ENCODE peak calls at places on chromosomes 6 and 20, in seven cellular contexts. One of them, this sample, is unnamed.
A peak's percentile ranks its signal among the peaks of the same experiment; 100 is the strongest.

GRCh38 chr6:119129968-119130484 is 51.6 kb upstream of the FAM184A start:
- DNase-seq in fibroblast of lung: peak; percentile 77
- DNase-seq in PC-3: peak; percentile 86
- DNase-seq in neuronal stem cell: no peak
- DNase-seq in HCT116: peak; percentile 74
- DNase-seq in CD8-positive, alpha-beta memory T cell: no peak
- DNase-seq in A549: no peak
- DNase-seq in this sample: no peak

GRCh38 chr20:41480054-41480770 is 113.6 kb upstream of the EMILIN3 start:
- DNase-seq in CD8-positive, alpha-beta memory T cell: no peak
- DNase-seq in PC-3: no peak
- DNase-seq in fibroblast of lung: no peak
- DNase-seq in HCT116: no peak
- DNase-seq in neuronal stem cell: no peak
- DNase-seq in A549: no peak
- DNase-seq in this sample: no peak

GRCh38 chr20:25059866-25060465 is 2.0 kb upstream of the ACSS1 start:
- DNase-seq in CD8-positive, alpha-beta memory T cell: no peak
- DNase-seq in HCT116: no peak
- DNase-seq in A549: no peak
- DNase-seq in fibroblast of lung: no peak
- DNase-seq in neuronal stem cell: no peak
- DNase-seq in PC-3: peak; percentile 13
- DNase-seq in this sample: no peak

GRCh38 chr6:31978831-31979230 is 3.0 kb upstream of the C4A start:
- DNase-seq in PC-3: no peak
- DNase-seq in CD8-positive, alpha-beta memory T cell: no peak
- DNase-seq in A549: no peak
- DNase-seq in HCT116: no peak
- DNase-seq in fibroblast of lung: no peak
- DNase-seq in neuronal stem cell: no peak
- DNase-seq in this sample: no peak

GRCh38 chr6:22888147-22888831 is 318.9 kb downstream of the HDGFL1 start:
- DNase-seq in HCT116: no peak
- DNase-seq in CD8-positive, alpha-beta memory T cell: no peak
- DNase-seq in neuronal stem cell: no peak
- DNase-seq in A549: no peak
- DNase-seq in PC-3: peak; percentile 50
- DNase-seq in fibroblast of lung: peak; percentile 75
- DNase-seq in this sample: no peak

GRCh38 chr20:21090738-21091120 is 15.4 kb downstream of the LINC00237 start:
- DNase-seq in fibroblast of lung: no peak
- DNase-seq in PC-3: no peak
- DNase-seq in A549: no peak
- DNase-seq in neuronal stem cell: no peak
- DNase-seq in HCT116: no peak
- DNase-seq in CD8-positive, alpha-beta memory T cell: no peak
- DNase-seq in this sample: no peak

GRCh38 chr6:140537834-140538680 is 1163.6 kb upstream of the CITED2 start:
- DNase-seq in CD8-positive, alpha-beta memory T cell: no peak
- DNase-seq in fibroblast of lung: peak; percentile 100
- DNase-seq in HCT116: no peak
- DNase-seq in PC-3: peak; percentile 77
- DNase-seq in A549: peak; percentile 3
- DNase-seq in neuronal stem cell: peak; percentile 69
- DNase-seq in this sample: peak; percentile 68

GRCh38 chr6:33822575-33823395 is 19.0 kb upstream of the MLN start:
- DNase-seq in PC-3: peak; percentile 52
- DNase-seq in neuronal stem cell: peak; percentile 24
- DNase-seq in HCT116: peak; percentile 66
- DNase-seq in CD8-positive, alpha-beta memory T cell: no peak
- DNase-seq in A549: peak; percentile 72
- DNase-seq in fibroblast of lung: no peak
- DNase-seq in this sample: peak; percentile 81

GRCh38 chr6:28211840-28212509 is 13.1 kb upstream of the ZSCAN9 start:
- DNase-seq in PC-3: peak; percentile 18
- DNase-seq in fibroblast of lung: no peak
- DNase-seq in A549: no peak
- DNase-seq in HCT116: no peak
- DNase-seq in neuronal stem cell: peak; percentile 17
- DNase-seq in CD8-positive, alpha-beta memory T cell: no peak
- DNase-seq in this sample: peak; percentile 30

GRCh38 chr6:154705471-154706113 is 27.6 kb upstream of the SCAF8 start:
- DNase-seq in PC-3: peak; percentile 5
- DNase-seq in HCT116: no peak
- DNase-seq in fibroblast of lung: no peak
- DNase-seq in A549: no peak
- DNase-seq in neuronal stem cell: no peak
- DNase-seq in CD8-positive, alpha-beta memory T cell: no peak
- DNase-seq in this sample: no peak

GRCh38 chr6:7138111-7138510 is 30.4 kb downstream of the RREB1 start:
- DNase-seq in HCT116: no peak
- DNase-seq in fibroblast of lung: no peak
- DNase-seq in neuronal stem cell: no peak
- DNase-seq in PC-3: no peak
- DNase-seq in CD8-positive, alpha-beta memory T cell: no peak
- DNase-seq in A549: no peak
- DNase-seq in this sample: peak; percentile 31

GRCh38 chr6:7137335-7138106 is 29.8 kb downstream of the RREB1 start:
- DNase-seq in CD8-positive, alpha-beta memory T cell: peak; percentile 28
- DNase-seq in HCT116: no peak
- DNase-seq in PC-3: no peak
- DNase-seq in fibroblast of lung: peak; percentile 71
- DNase-seq in A549: no peak
- DNase-seq in neuronal stem cell: no peak
- DNase-seq in this sample: peak; percentile 77

GRCh38 chr6:7135755-7136154 is 28.0 kb downstream of the RREB1 start:
- DNase-seq in CD8-positive, alpha-beta memory T cell: no peak
- DNase-seq in A549: no peak
- DNase-seq in fibroblast of lung: no peak
- DNase-seq in neuronal stem cell: no peak
- DNase-seq in PC-3: no peak
- DNase-seq in HCT116: no peak
- DNase-seq in this sample: no peak

GRCh38 chr6:7134999-7135735 is 27.4 kb downstream of the RREB1 start:
- DNase-seq in fibroblast of lung: no peak
- DNase-seq in CD8-positive, alpha-beta memory T cell: no peak
- DNase-seq in A549: no peak
- DNase-seq in neuronal stem cell: no peak
- DNase-seq in HCT116: no peak
- DNase-seq in PC-3: no peak
- DNase-seq in this sample: no peak

DNA sequence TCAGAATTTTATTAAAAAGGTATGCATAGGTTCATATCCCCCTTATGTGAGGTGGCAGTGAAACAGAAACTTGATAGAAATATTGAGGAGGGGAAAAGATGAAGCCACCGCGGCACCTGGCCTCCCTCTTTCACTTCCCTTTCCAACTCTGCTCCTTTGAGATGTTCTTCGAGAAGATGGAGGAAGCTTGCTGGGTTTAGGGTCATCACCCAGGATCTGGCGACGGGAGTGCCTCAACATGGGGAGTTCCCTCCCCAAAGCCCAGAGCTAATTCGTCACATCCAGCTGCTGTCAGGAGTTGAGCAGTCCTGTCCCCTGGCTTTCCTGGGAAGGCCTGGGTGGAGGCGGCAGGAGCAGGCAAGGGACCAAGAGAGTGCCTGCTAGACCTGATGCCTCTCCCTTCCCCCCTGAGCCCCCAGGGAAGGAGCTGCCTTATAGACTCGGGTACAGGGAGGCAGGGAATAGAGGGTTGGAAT is 29.1 kb downstream of the RREB1 start:
- DNase-seq in fibroblast of lung: no peak
- DNase-seq in A549: no peak
- DNase-seq in CD8-positive, alpha-beta memory T cell: no peak
- DNase-seq in neuronal stem cell: no peak
- DNase-seq in HCT116: no peak
- DNase-seq in PC-3: no peak
- DNase-seq in this sample: no peak
- H3K4me1 ChIP-seq in fibroblast of lung: peaks cover 10% of the 10 kb centered on the region
- H3K4me1 ChIP-seq in A549: peaks cover 52% of the 10 kb centered on the region
- H3K4me1 ChIP-seq in CD8-positive, alpha-beta memory T cell: peaks cover 76% of the 10 kb centered on the region
- H3K4me1 ChIP-seq in neuronal stem cell: peaks cover 25% of the 10 kb centered on the region
- H3K4me1 ChIP-seq in HCT116: peaks cover 50% of the 10 kb centered on the region
- H3K4me1 ChIP-seq in PC-3: peaks cover 39% of the 10 kb centered on the region
- H3K4me1 ChIP-seq in this sample: peaks cover 53% of the 10 kb centered on the region

DNA sequence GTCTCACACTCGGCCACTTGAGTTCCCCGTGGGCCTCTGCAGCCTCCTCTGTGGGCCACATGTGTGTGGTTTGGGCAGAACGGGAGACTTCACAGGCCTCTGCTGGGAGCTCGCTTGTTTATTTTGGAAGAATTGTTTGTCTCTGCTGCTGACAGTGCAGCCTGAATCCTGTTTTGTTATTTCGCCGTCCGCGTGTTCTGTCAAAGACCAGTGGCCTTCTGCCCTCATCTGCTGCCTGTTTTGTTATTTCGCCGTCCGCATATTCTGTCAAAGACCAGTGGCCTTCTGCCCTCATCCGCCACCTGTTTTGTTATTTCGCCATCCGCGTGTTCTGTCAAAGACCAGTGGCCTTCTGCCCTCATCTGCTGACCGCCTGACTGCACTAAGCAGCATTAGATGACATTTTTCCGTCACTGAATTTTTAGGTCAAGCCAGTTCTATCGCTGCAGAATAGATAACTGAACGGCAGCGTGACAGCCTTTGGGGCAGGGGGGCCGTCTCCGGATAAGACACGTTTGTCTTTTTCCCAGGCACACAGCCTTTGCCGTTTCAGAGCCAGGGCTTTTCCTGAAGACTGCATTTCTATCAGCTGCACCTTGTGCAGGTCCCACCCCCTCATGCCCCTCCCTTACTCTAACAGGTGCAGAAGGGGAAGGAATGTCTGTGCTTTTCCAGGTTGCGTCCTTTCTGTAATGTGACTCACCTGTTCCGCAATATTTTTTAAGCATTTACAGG is 158.5 kb upstream of the AFDN start:
- DNase-seq in neuronal stem cell: peak; percentile 58
- DNase-seq in A549: no peak
- DNase-seq in fibroblast of lung: no peak
- DNase-seq in HCT116: no peak
- DNase-seq in PC-3: no peak
- DNase-seq in CD8-positive, alpha-beta memory T cell: no peak
- DNase-seq in this sample: no peak
- H3K4me1 ChIP-seq in neuronal stem cell: peaks cover 46% of the 10 kb centered on the region
- H3K4me1 ChIP-seq in A549: no peaks in the 10 kb centered on the region
- H3K4me1 ChIP-seq in fibroblast of lung: no peaks in the 10 kb centered on the region
- H3K4me1 ChIP-seq in HCT116: no peaks in the 10 kb centered on the region
- H3K4me1 ChIP-seq in PC-3: no peaks in the 10 kb centered on the region
- H3K4me1 ChIP-seq in CD8-positive, alpha-beta memory T cell: no peaks in the 10 kb centered on the region
- H3K4me1 ChIP-seq in this sample: no peaks in the 10 kb centered on the region

GRCh38 chr6:156870926-156871539 is 93.9 kb downstream of the ARID1B start:
- DNase-seq in CD8-positive, alpha-beta memory T cell: no peak
- DNase-seq in A549: no peak
- DNase-seq in neuronal stem cell: no peak
- DNase-seq in PC-3: no peak
- DNase-seq in fibroblast of lung: no peak
- DNase-seq in HCT116: no peak
- DNase-seq in this sample: no peak

GRCh38 chr6:156866181-156866862 is 89.1 kb downstream of the ARID1B start:
- DNase-seq in HCT116: no peak
- DNase-seq in CD8-positive, alpha-beta memory T cell: no peak
- DNase-seq in neuronal stem cell: no peak
- DNase-seq in PC-3: peak; percentile 61
- DNase-seq in fibroblast of lung: peak; percentile 74
- DNase-seq in A549: peak; percentile 6
- DNase-seq in this sample: no peak

GRCh38 chr6:156867121-156867520 is 89.9 kb downstream of the ARID1B start:
- DNase-seq in CD8-positive, alpha-beta memory T cell: no peak
- DNase-seq in neuronal stem cell: no peak
- DNase-seq in fibroblast of lung: no peak
- DNase-seq in PC-3: peak; percentile 6
- DNase-seq in A549: no peak
- DNase-seq in HCT116: no peak
- DNase-seq in this sample: no peak

GRCh38 chr6:156869986-156870398 is 92.8 kb downstream of the ARID1B start:
- DNase-seq in HCT116: no peak
- DNase-seq in A549: no peak
- DNase-seq in neuronal stem cell: no peak
- DNase-seq in fibroblast of lung: no peak
- DNase-seq in CD8-positive, alpha-beta memory T cell: no peak
- DNase-seq in PC-3: no peak
- DNase-seq in this sample: no peak

DNA sequence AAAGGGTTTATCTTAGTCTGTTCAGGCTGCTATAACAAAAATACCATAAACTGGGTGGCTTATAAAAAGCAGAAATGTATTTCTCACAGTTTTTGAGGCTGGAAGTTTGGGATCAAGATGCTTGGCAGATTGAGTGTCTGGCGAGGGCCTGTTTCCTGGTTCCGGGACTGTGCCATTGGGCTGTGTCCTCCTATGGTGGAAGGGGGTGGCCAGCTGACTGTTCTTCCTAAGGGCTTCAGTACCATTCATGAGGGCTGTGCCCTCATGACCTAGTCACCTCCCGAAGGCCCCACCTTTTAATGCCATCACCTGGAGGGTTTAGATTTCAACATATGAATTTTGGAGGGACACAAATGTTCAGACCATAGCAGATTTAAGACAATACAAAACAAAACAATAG is 91.2 kb downstream of the ARID1B start:
- DNase-seq in A549: no peak
- DNase-seq in neuronal stem cell: no peak
- DNase-seq in HCT116: no peak
- DNase-seq in CD8-positive, alpha-beta memory T cell: no peak
- DNase-seq in PC-3: no peak
- DNase-seq in fibroblast of lung: no peak
- DNase-seq in this sample: no peak
- H3K4me1 ChIP-seq in A549: peaks cover 17% of the 10 kb centered on the region
- H3K4me1 ChIP-seq in neuronal stem cell: no peaks in the 10 kb centered on the region
- H3K4me1 ChIP-seq in HCT116: no peaks in the 10 kb centered on the region
- H3K4me1 ChIP-seq in CD8-positive, alpha-beta memory T cell: peaks cover 3% of the 10 kb centered on the region
- H3K4me1 ChIP-seq in PC-3: peaks cover 20% of the 10 kb centered on the region
- H3K4me1 ChIP-seq in fibroblast of lung: no peaks in the 10 kb centered on the region
- H3K4me1 ChIP-seq in this sample: peaks cover 26% of the 10 kb centered on the region

DNA sequence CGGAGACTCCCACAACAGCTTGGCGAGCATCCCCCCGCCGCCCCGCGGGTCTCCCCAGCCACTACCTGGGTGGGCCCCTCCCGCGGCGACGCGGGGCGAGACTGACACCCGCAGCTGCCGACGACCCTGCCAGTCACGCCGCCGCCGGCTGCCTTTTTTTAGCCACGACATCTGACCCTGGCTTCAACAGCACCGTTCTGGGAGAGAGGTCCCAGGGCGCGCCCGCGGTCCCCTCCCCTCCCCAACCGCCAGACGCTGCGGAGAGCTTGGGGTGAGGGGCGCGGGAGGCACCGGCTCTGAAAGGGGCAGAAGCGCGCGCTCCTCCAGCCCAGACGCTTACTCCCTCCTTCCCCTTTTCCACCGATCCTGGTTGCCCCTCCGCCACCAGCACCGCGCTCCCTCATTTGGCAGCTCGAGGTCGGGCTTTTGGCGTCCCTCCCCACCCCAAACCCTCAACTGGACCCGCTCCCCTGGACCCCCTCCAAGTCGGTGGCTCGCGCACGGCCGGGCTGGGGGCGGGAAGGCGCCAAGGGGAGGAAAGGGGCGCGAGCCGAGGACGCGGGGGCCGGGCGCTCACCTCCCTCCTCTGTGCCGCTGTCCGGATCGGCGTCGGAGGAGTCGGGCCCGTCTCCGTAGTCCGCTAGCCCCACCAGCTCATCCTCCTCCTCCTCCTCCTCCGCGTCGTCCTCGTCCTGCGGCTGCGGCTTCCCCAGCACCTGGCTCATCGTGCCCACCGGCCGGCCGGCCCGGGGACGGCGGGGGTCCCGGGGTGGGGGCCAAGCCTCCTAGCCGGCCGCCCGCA is 603 bp downstream of the RRAGD start:
- DNase-seq in fibroblast of lung: no peak
- DNase-seq in HCT116: no peak
- DNase-seq in PC-3: no peak
- DNase-seq in CD8-positive, alpha-beta memory T cell: no peak
- DNase-seq in neuronal stem cell: no peak
- DNase-seq in A549: no peak
- DNase-seq in this sample: peak; percentile 58
- H3K4me1 ChIP-seq in fibroblast of lung: no peaks in the 10 kb centered on the region
- H3K4me1 ChIP-seq in HCT116: peaks cover 20% of the 10 kb centered on the region
- H3K4me1 ChIP-seq in PC-3: peaks cover 7% of the 10 kb centered on the region
- H3K4me1 ChIP-seq in CD8-positive, alpha-beta memory T cell: peaks cover 20% of the 10 kb centered on the region
- H3K4me1 ChIP-seq in neuronal stem cell: peaks cover 16% of the 10 kb centered on the region
- H3K4me1 ChIP-seq in A549: peaks cover 3% of the 10 kb centered on the region
- H3K4me1 ChIP-seq in this sample: peaks cover 33% of the 10 kb centered on the region

This sample was measured in HAP-1.